ENCODE peak calls at places on chromosome 12, in ten cellular contexts. C, K, A, E, W, Y, P, F, U and L are unnamed samples.

GRCh38 chr12:124125472-124125871 is 152.5 kb downstream of the ZNF664 start:
- DNase-seq in Y (no peak), W (no peak), E (no peak), K (no peak), C (peak; percentile 10), F (no peak), A (peak; percentile 86), P (no peak), U (peak; percentile 98), L (no peak)

GRCh38 chr12:108198043-108198442 is 69.0 kb downstream of the WSCD2 start:
- DNase-seq in W (no peak), Y (no peak), F (no peak), A (no peak), U (no peak), C (no peak), K (no peak), E (no peak), P (no peak), L (no peak)

GRCh38 chr12:96489392-96490056 is at the start of gene CFAP54:
- DNase-seq in Y (peak; percentile 89), A (peak; percentile 98), W (peak; percentile 94), P (peak; percentile 91), F (peak; percentile 97), C (peak; percentile 95), U (peak; percentile 98), K (peak; percentile 95), E (peak; percentile 92), L (no peak)

GRCh38 chr12:3594966-3595365 is 104.0 kb downstream of the PRMT8 start:
- DNase-seq in Y (no peak), A (no peak), F (no peak), E (no peak), P (no peak), K (no peak), C (no peak), U (no peak), W (no peak), L (no peak)

GRCh38 chr12:124407074-124407473 is 112.2 kb downstream of the RFLNA start:
- DNase-seq in W (no peak), E (no peak), U (no peak), Y (no peak), A (no peak), K (no peak), P (no peak), F (no peak), C (no peak), L (no peak)

GRCh38 chr12:2017724-2018337 is 13.6 kb upstream of the DCP1B start:
- DNase-seq in A (peak; percentile 26), K (no peak), E (no peak), W (no peak), C (no peak), Y (peak; percentile 13), P (no peak), F (no peak), U (peak; percentile 95), L (no peak)

GRCh38 chr12:104928036-104928770 is 29.9 kb downstream of the SLC41A2 start:
- DNase-seq in A (no peak), P (no peak), Y (no peak), K (no peak), C (no peak), F (no peak), E (no peak), U (no peak), W (no peak), L (no peak)

GRCh38 chr12:122072031-122072970 is 6.3 kb upstream of the MLXIP start:
- DNase-seq in U (peak; percentile 98), F (no peak), A (peak; percentile 39), E (no peak), W (no peak), K (no peak), P (peak; percentile 97), Y (peak; percentile 95), C (peak; percentile 95), L (peak; percentile 83)

GRCh38 chr12:9331218-9331626 is 123.0 kb upstream of the PZP start:
- DNase-seq in F (peak; percentile 81), Y (peak; percentile 41), U (peak; percentile 72), A (peak; percentile 68), K (peak; percentile 71), P (peak; percentile 39), W (peak; percentile 70), C (peak; percentile 58), E (peak; percentile 73), L (no peak)

GRCh38 chr12:109888179-109889020 is 8.1 kb upstream of the GLTP start:
- DNase-seq in Y (peak; percentile 97), E (no peak), F (no peak), K (peak; percentile 43), A (no peak), C (peak; percentile 89), W (no peak), P (peak; percentile 97), U (no peak), L (peak; percentile 86)

GRCh38 chr12:75329918-75330826 is at the start of gene CAPS2:
- DNase-seq in A (peak; percentile 90), Y (peak; percentile 84), C (peak; percentile 93), F (peak; percentile 90), E (peak; percentile 86), K (peak; percentile 68), W (peak; percentile 67), U (peak; percentile 88), P (peak; percentile 79), L (no peak)

GRCh38 chr12:84270470-84271140 is 642.0 kb downstream of the SLC6A15 start:
- DNase-seq in F (no peak), A (peak; percentile 2), Y (no peak), P (no peak), C (no peak), W (no peak), K (no peak), U (peak; percentile 23), E (peak; percentile 2), L (no peak)

GRCh38 chr12:6947615-6948014 is 3.5 kb upstream of the PTPN6 start:
- DNase-seq in Y (no peak), F (no peak), U (no peak), P (no peak), E (no peak), W (no peak), K (no peak), C (no peak), A (no peak), L (no peak)

GRCh38 chr12:113818833-113819232 is 147.3 kb downstream of the RBM19 start:
- DNase-seq in E (no peak), K (no peak), W (no peak), A (peak; percentile 17), F (peak; percentile 14), P (peak; percentile 4), Y (no peak), C (no peak), U (no peak), L (no peak)

GRCh38 chr12:88503344-88503743 is 76.9 kb downstream of the KITLG start:
- DNase-seq in K (no peak), W (no peak), P (no peak), C (no peak), U (no peak), E (no peak), Y (no peak), A (no peak), F (no peak), L (no peak)

GRCh38 chr12:63206908-63207307 is 55.9 kb upstream of the AVPR1A start:
- DNase-seq in W (no peak), P (peak; percentile 28), A (peak; percentile 12), K (no peak), F (no peak), Y (no peak), U (peak; percentile 50), E (peak; percentile 5), C (no peak), L (no peak)

GRCh38 chr12:34406228-34406995 is 384.1 kb downstream of the ALG10 start:
- DNase-seq in C (no peak), K (no peak), U (no peak), F (no peak), W (no peak), E (peak; percentile 1), P (no peak), Y (no peak), A (no peak), L (no peak)